ENCODE peak calls at places on chromosomes 1 and 21, in seven cellular contexts. One of them, this sample, is unnamed.

GRCh38 chr21:46168238-46168637 is 12.9 kb upstream of the FTCD start:
- DNase-seq in lung: no peak
- DNase-seq in HL-60: no peak
- DNase-seq in OCI-LY7: no peak
- DNase-seq in breast epithelium: peak; percentile 12
- DNase-seq in adrenal gland: no peak
- DNase-seq in fibroblast of the aortic adventitia: no peak
- DNase-seq in this sample: no peak

GRCh38 chr1:227948493-227949260 is 945 bp upstream of the WNT9A start:
- DNase-seq in lung: no peak
- DNase-seq in adrenal gland: no peak
- DNase-seq in HL-60: no peak
- DNase-seq in OCI-LY7: no peak
- DNase-seq in breast epithelium: no peak
- DNase-seq in fibroblast of the aortic adventitia: no peak
- DNase-seq in this sample: no peak

GRCh38 chr1:152112101-152112884 is 3.0 kb downstream of the TCHH start:
- DNase-seq in OCI-LY7: no peak
- DNase-seq in fibroblast of the aortic adventitia: peak; percentile 35
- DNase-seq in adrenal gland: no peak
- DNase-seq in breast epithelium: no peak
- DNase-seq in lung: no peak
- DNase-seq in HL-60: peak; percentile 51
- DNase-seq in this sample: peak; percentile 18

GRCh38 chr21:45447821-45448220 is 42.9 kb downstream of the COL18A1 start:
- DNase-seq in breast epithelium: peak; percentile 85
- DNase-seq in adrenal gland: no peak
- DNase-seq in fibroblast of the aortic adventitia: peak; percentile 14
- DNase-seq in HL-60: no peak
- DNase-seq in OCI-LY7: no peak
- DNase-seq in lung: no peak
- DNase-seq in this sample: no peak

GRCh38 chr1:203217139-203217621 is 12.3 kb downstream of the CHIT1 start:
- DNase-seq in breast epithelium: no peak
- DNase-seq in adrenal gland: no peak
- DNase-seq in lung: no peak
- DNase-seq in HL-60: no peak
- DNase-seq in fibroblast of the aortic adventitia: no peak
- DNase-seq in OCI-LY7: no peak
- DNase-seq in this sample: no peak

GRCh38 chr1:93669369-93669768 is 12.3 kb downstream of the BCAR3 start:
- DNase-seq in OCI-LY7: no peak
- DNase-seq in lung: no peak
- DNase-seq in breast epithelium: no peak
- DNase-seq in fibroblast of the aortic adventitia: no peak
- DNase-seq in adrenal gland: no peak
- DNase-seq in HL-60: no peak
- DNase-seq in this sample: peak; percentile 46

GRCh38 chr1:41629571-41629970 is 145.1 kb upstream of the EDN2 start:
- DNase-seq in breast epithelium: no peak
- DNase-seq in adrenal gland: no peak
- DNase-seq in HL-60: no peak
- DNase-seq in OCI-LY7: no peak
- DNase-seq in lung: no peak
- DNase-seq in fibroblast of the aortic adventitia: peak; percentile 25
- DNase-seq in this sample: peak; percentile 78

GRCh38 chr1:44483089-44483488 is 78.0 kb downstream of the RNF220 start:
- DNase-seq in adrenal gland: no peak
- DNase-seq in HL-60: no peak
- DNase-seq in fibroblast of the aortic adventitia: no peak
- DNase-seq in lung: no peak
- DNase-seq in OCI-LY7: no peak
- DNase-seq in breast epithelium: no peak
- DNase-seq in this sample: no peak

GRCh38 chr1:164768619-164769018 is 209.6 kb downstream of the PBX1 start:
- DNase-seq in lung: no peak
- DNase-seq in adrenal gland: no peak
- DNase-seq in OCI-LY7: no peak
- DNase-seq in breast epithelium: no peak
- DNase-seq in HL-60: no peak
- DNase-seq in fibroblast of the aortic adventitia: peak; percentile 61
- DNase-seq in this sample: no peak

GRCh38 chr1:67861856-67862516 is 28.7 kb upstream of the GNG12 start:
- DNase-seq in adrenal gland: no peak
- DNase-seq in fibroblast of the aortic adventitia: no peak
- DNase-seq in breast epithelium: no peak
- DNase-seq in lung: no peak
- DNase-seq in OCI-LY7: no peak
- DNase-seq in HL-60: no peak
- DNase-seq in this sample: no peak

GRCh38 chr21:27586986-27587385 is 620.1 kb upstream of the ADAMTS5 start:
- DNase-seq in HL-60: no peak
- DNase-seq in OCI-LY7: no peak
- DNase-seq in breast epithelium: no peak
- DNase-seq in fibroblast of the aortic adventitia: no peak
- DNase-seq in lung: no peak
- DNase-seq in adrenal gland: no peak
- DNase-seq in this sample: no peak

GRCh38 chr1:201655910-201656669 is 117.2 kb downstream of the NAV1 start:
- DNase-seq in OCI-LY7: no peak
- DNase-seq in breast epithelium: no peak
- DNase-seq in lung: no peak
- DNase-seq in HL-60: no peak
- DNase-seq in fibroblast of the aortic adventitia: peak; percentile 70
- DNase-seq in adrenal gland: no peak
- DNase-seq in this sample: no peak

GRCh38 chr1:16153110-16153998 is 2.5 kb downstream of the EPHA2 start:
- DNase-seq in breast epithelium: no peak
- DNase-seq in OCI-LY7: peak; percentile 13
- DNase-seq in lung: no peak
- DNase-seq in fibroblast of the aortic adventitia: no peak
- DNase-seq in adrenal gland: no peak
- DNase-seq in HL-60: no peak
- DNase-seq in this sample: no peak

GRCh38 chr21:44421901-44422840 is 33.1 kb upstream of the LRRC3 start:
- DNase-seq in HL-60: no peak
- DNase-seq in adrenal gland: peak; percentile 2
- DNase-seq in OCI-LY7: no peak
- DNase-seq in fibroblast of the aortic adventitia: no peak
- DNase-seq in breast epithelium: no peak
- DNase-seq in lung: no peak
- DNase-seq in this sample: no peak

GRCh38 chr1:162276493-162276892 is 100.2 kb downstream of the SPATA46 start:
- DNase-seq in breast epithelium: no peak
- DNase-seq in adrenal gland: no peak
- DNase-seq in lung: no peak
- DNase-seq in OCI-LY7: peak; percentile 10
- DNase-seq in HL-60: no peak
- DNase-seq in fibroblast of the aortic adventitia: peak; percentile 49
- DNase-seq in this sample: peak; percentile 60
- TF ChIP-seq CTCF in breast epithelium: peak; percentile 39
- TF ChIP-seq CTCF in adrenal gland: peak; percentile 53
- TF ChIP-seq CTCF in lung: peak; percentile 8
- TF ChIP-seq CTCF in OCI-LY7: peak; percentile 73
- TF ChIP-seq CTCF in HL-60: peak; percentile 20
- TF ChIP-seq CTCF in fibroblast of the aortic adventitia: peak; percentile 41
- TF ChIP-seq CTCF in this sample: peak; percentile 40

GRCh38 chr1:20589331-20590312 is 725 bp downstream of the CDA start:
- DNase-seq in HL-60: no peak
- DNase-seq in adrenal gland: peak; percentile 45
- DNase-seq in fibroblast of the aortic adventitia: peak; percentile 72
- DNase-seq in breast epithelium: no peak
- DNase-seq in lung: peak; percentile 42
- DNase-seq in OCI-LY7: no peak
- DNase-seq in this sample: peak; percentile 49
- H3K4me3 ChIP-seq in HL-60: peak overlapping the region; percentile 40
- H3K4me3 ChIP-seq in adrenal gland: peak overlapping the region; percentile 30
- H3K4me3 ChIP-seq in fibroblast of the aortic adventitia: peak overlapping the region; percentile 3
- H3K4me3 ChIP-seq in breast epithelium: peak overlapping the region; percentile 26
- H3K4me3 ChIP-seq in lung: no peak overlapping the region
- H3K4me3 ChIP-seq in OCI-LY7: no peak overlapping the region
- H3K4me3 ChIP-seq in this sample: no peak overlapping the region

DNA sequence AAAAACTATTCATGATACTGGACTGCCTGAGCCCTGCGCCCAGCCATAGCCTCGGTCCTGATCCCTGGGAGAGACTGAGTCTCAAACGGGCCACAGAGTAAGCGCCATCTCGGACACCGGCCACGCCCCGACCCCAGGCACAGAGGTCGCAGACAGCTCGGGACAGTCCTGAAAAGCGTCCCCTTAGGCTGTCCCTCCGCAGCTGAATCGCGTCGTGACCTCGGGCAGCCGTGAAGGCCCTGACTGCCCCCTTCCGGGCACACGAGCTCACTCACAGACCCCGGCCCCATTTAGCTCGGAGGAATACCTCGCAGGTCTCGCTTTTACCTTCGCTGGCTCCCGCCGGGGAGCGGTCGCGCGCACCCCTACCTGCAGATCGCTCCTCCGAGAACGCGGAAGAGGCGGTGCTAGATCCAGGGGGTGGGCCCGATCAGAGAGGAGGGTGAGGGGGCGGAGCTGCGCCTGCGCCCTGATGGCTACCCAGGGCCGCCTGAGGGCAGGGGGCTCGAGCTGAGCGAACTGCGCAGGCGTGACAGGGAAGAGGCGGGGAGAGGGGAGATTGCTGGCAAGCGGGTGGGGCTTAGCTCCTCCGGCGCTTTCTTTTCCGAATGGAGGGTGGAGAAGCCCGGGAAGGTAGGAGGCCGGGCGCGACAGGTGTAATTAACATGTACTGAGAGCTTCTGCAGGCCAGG is at the start of gene MKNK1:
- DNase-seq in OCI-LY7: peak; percentile 96
- DNase-seq in breast epithelium: peak; percentile 94
- DNase-seq in HL-60: peak; percentile 91
- DNase-seq in lung: peak; percentile 97
- DNase-seq in fibroblast of the aortic adventitia: peak; percentile 91
- DNase-seq in adrenal gland: peak; percentile 99
- DNase-seq in this sample: peak; percentile 95
- TF ChIP-seq CTCF in OCI-LY7: peak; percentile 18
- TF ChIP-seq CTCF in breast epithelium: no peak
- TF ChIP-seq CTCF in HL-60: no peak
- TF ChIP-seq CTCF in lung: no peak
- TF ChIP-seq CTCF in fibroblast of the aortic adventitia: peak; percentile 29
- TF ChIP-seq CTCF in adrenal gland: peak; percentile 30
- TF ChIP-seq CTCF in this sample: peak; percentile 4

GRCh38 chr1:204992940-204993339 is 50.1 kb upstream of the CNTN2 start:
- DNase-seq in lung: no peak
- DNase-seq in OCI-LY7: no peak
- DNase-seq in HL-60: no peak
- DNase-seq in breast epithelium: no peak
- DNase-seq in adrenal gland: no peak
- DNase-seq in fibroblast of the aortic adventitia: no peak
- DNase-seq in this sample: no peak

GRCh38 chr1:204994086-204994862 is 48.7 kb upstream of the CNTN2 start:
- DNase-seq in fibroblast of the aortic adventitia: no peak
- DNase-seq in OCI-LY7: no peak
- DNase-seq in breast epithelium: no peak
- DNase-seq in adrenal gland: no peak
- DNase-seq in HL-60: no peak
- DNase-seq in lung: no peak
- DNase-seq in this sample: no peak

GRCh38 chr1:204990721-204991341 is 52.2 kb upstream of the CNTN2 start:
- DNase-seq in fibroblast of the aortic adventitia: no peak
- DNase-seq in HL-60: no peak
- DNase-seq in breast epithelium: no peak
- DNase-seq in OCI-LY7: no peak
- DNase-seq in adrenal gland: no peak
- DNase-seq in lung: no peak
- DNase-seq in this sample: no peak

GRCh38 chr1:204991342-204991844 is 51.6 kb upstream of the CNTN2 start:
- DNase-seq in fibroblast of the aortic adventitia: no peak
- DNase-seq in adrenal gland: no peak
- DNase-seq in breast epithelium: no peak
- DNase-seq in HL-60: no peak
- DNase-seq in OCI-LY7: no peak
- DNase-seq in lung: no peak
- DNase-seq in this sample: no peak

DNA sequence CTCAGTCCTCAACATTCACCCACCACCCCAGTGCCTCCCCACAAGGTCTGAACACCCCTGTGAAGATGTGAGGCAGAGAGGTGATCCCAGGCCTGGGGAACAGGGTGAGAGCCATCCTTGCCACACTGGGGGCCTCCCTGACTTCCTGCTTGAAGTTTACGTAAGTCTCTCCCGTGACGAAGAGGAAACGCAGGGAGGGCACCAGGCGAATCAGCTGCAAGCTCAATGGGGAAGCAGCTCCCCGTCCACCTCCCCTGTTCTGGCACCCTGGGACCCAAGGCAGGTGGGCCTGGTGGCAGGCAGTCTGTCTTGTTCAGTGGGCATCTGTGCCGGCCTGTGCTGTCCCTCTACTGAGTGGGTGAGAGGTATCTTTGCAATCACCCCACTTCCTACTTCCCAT is 50.5 kb upstream of the CNTN2 start:
- DNase-seq in lung: peak; percentile 44
- DNase-seq in HL-60: peak; percentile 77
- DNase-seq in OCI-LY7: no peak
- DNase-seq in adrenal gland: no peak
- DNase-seq in breast epithelium: no peak
- DNase-seq in fibroblast of the aortic adventitia: no peak
- DNase-seq in this sample: no peak
- H3K4me3 ChIP-seq in lung: no peak overlapping the region
- H3K4me3 ChIP-seq in HL-60: no peak overlapping the region
- H3K4me3 ChIP-seq in OCI-LY7: no peak overlapping the region
- H3K4me3 ChIP-seq in adrenal gland: no peak overlapping the region
- H3K4me3 ChIP-seq in breast epithelium: no peak overlapping the region
- H3K4me3 ChIP-seq in fibroblast of the aortic adventitia: no peak overlapping the region
- H3K4me3 ChIP-seq in this sample: no peak overlapping the region

GRCh38 chr1:115647000-115647399 is 5.2 kb downstream of the VANGL1 start:
- DNase-seq in OCI-LY7: no peak
- DNase-seq in adrenal gland: peak; percentile 34
- DNase-seq in HL-60: no peak
- DNase-seq in lung: no peak
- DNase-seq in breast epithelium: no peak
- DNase-seq in fibroblast of the aortic adventitia: peak; percentile 40
- DNase-seq in this sample: peak; percentile 32
- TF ChIP-seq CTCF in OCI-LY7: no peak
- TF ChIP-seq CTCF in adrenal gland: no peak
- TF ChIP-seq CTCF in HL-60: no peak
- TF ChIP-seq CTCF in lung: no peak
- TF ChIP-seq CTCF in breast epithelium: no peak
- TF ChIP-seq CTCF in fibroblast of the aortic adventitia: no peak
- TF ChIP-seq CTCF in this sample: no peak

GRCh38 chr1:220983877-220984635 is 104.8 kb downstream of the HLX start:
- DNase-seq in breast epithelium: no peak
- DNase-seq in fibroblast of the aortic adventitia: no peak
- DNase-seq in lung: no peak
- DNase-seq in HL-60: no peak
- DNase-seq in adrenal gland: no peak
- DNase-seq in OCI-LY7: no peak
- DNase-seq in this sample: no peak
- H3K4me3 ChIP-seq in breast epithelium: no peak overlapping the region
- H3K4me3 ChIP-seq in fibroblast of the aortic adventitia: no peak overlapping the region
- H3K4me3 ChIP-seq in lung: no peak overlapping the region
- H3K4me3 ChIP-seq in HL-60: no peak overlapping the region
- H3K4me3 ChIP-seq in adrenal gland: no peak overlapping the region
- H3K4me3 ChIP-seq in OCI-LY7: no peak overlapping the region
- H3K4me3 ChIP-seq in this sample: no peak overlapping the region

This sample was measured in fibroblast of pulmonary artery.